ENCODE peak calls at places on chromosomes 2 and 18, in ten cellular contexts. F is LNCaP clone FGC, G is transverse colon, P is endodermal cell, E is AG10803, K is BJ, T is mammary epithelial cell, B is kidney, Q is GM12865, R is upper lobe of right lung. W is an unnamed sample.

GRCh38 chr2:240212425-240213225 is 72.2 kb upstream of the OTOS start:
- DNase-seq in F (no peak), G (no peak), P (no peak), E (no peak), K (no peak), T (no peak), B (peak), Q (no peak), R (no peak), W (no peak)

GRCh38 chr18:50075772-50076171 is 119.2 kb downstream of the MYO5B start:
- DNase-seq in F (no peak), G (no peak), P (no peak), E (no peak), K (no peak), T (no peak), B (no peak), Q (no peak), R (no peak), W (no peak)

GRCh38 chr2:190805126-190805525 is 75.5 kb upstream of the GLS start:
- DNase-seq in F (no peak), G (no peak), P (no peak), E (no peak), K (no peak), T (no peak), B (no peak), Q (no peak), R (no peak), W (no peak)

GRCh38 chr18:12960846-12961397 is 13.1 kb downstream of the SEH1L start:
- DNase-seq in F (no peak), G (peak), P (no peak), E (no peak), K (no peak), T (no peak), B (no peak), Q (no peak), R (no peak), W (no peak)

GRCh38 chr2:110874565-110875383 is 142.4 kb downstream of the ACOXL start:
- DNase-seq in F (no peak), G (no peak), P (no peak), E (no peak), K (no peak), T (no peak), B (no peak), Q (peak), R (no peak), W (no peak)

GRCh38 chr2:54599914-54600313 is 123.5 kb upstream of the EML6 start:
- DNase-seq in F (no peak), G (peak), P (no peak), E (peak), K (no peak), T (peak), B (peak), Q (no peak), R (no peak), W (no peak)

GRCh38 chr2:229596796-229597195 is 117.6 kb downstream of the DNER start:
- DNase-seq in F (no peak), G (no peak), P (no peak), E (no peak), K (no peak), T (no peak), B (no peak), Q (no peak), R (no peak), W (no peak)

GRCh38 chr18:6757966-6758365 is 28.4 kb downstream of the ARHGAP28 start:
- DNase-seq in F (no peak), G (no peak), P (no peak), E (peak), K (peak), T (no peak), B (no peak), Q (no peak), R (no peak), W (peak)

GRCh38 chr18:63322908-63323634 is 3.5 kb upstream of the BCL2 start:
- DNase-seq in F (peak), G (peak), P (peak), E (peak), K (no peak), T (peak), B (no peak), Q (peak), R (no peak), W (peak)

GRCh38 chr2:209348453-209348852 is 75.4 kb upstream of the MAP2 start:
- DNase-seq in F (peak), G (no peak), P (no peak), E (no peak), K (no peak), T (no peak), B (no peak), Q (no peak), R (no peak), W (no peak)

GRCh38 chr18:74914052-74914591 is 294.8 kb downstream of the PTGR3 start:
- DNase-seq in F (no peak), G (no peak), P (peak), E (no peak), K (no peak), T (no peak), B (no peak), Q (no peak), R (no peak), W (no peak)

GRCh38 chr18:79203017-79203605 is 133.9 kb downstream of the ATP9B start:
- DNase-seq in F (no peak), G (no peak), P (no peak), E (no peak), K (no peak), T (peak), B (no peak), Q (no peak), R (no peak), W (no peak)

GRCh38 chr2:157786663-157787363 is 89.3 kb downstream of the ACVR1 start:
- DNase-seq in F (no peak), G (no peak), P (no peak), E (no peak), K (no peak), T (no peak), B (no peak), Q (no peak), R (no peak), W (no peak)

GRCh38 chr2:130916438-130916705 is 79.7 kb downstream of the ARHGEF4 start:
- DNase-seq in F (no peak), G (no peak), P (no peak), E (no peak), K (no peak), T (no peak), B (no peak), Q (no peak), R (no peak), W (no peak)

GRCh38 chr2:104286806-104287205 is 567.1 kb upstream of the POU3F3 start:
- DNase-seq in F (no peak), G (no peak), P (peak), E (no peak), K (no peak), T (no peak), B (no peak), Q (no peak), R (no peak), W (no peak)

GRCh38 chr18:4854664-4855063 is 342.4 kb downstream of the AKAIN1 start:
- DNase-seq in F (no peak), G (no peak), P (peak), E (no peak), K (no peak), T (no peak), B (no peak), Q (no peak), R (no peak), W (no peak)

GRCh38 chr2:57181315-57182038 is 865.1 kb upstream of the VRK2 start:
- DNase-seq in F (no peak), G (no peak), P (no peak), E (peak), K (no peak), T (peak), B (no peak), Q (no peak), R (no peak), W (no peak)

GRCh38 chr18:11251229-11251890 is 102.0 kb upstream of the PIEZO2 start:
- DNase-seq in F (no peak), G (no peak), P (no peak), E (peak), K (no peak), T (no peak), B (no peak), Q (no peak), R (no peak), W (peak)

GRCh38 chr2:54042908-54043620 is 72.3 kb upstream of the PSME4 start:
- DNase-seq in F (no peak), G (no peak), P (no peak), E (no peak), K (no peak), T (peak), B (no peak), Q (no peak), R (no peak), W (no peak)

GRCh38 chr2:98334439-98335078 is 11.7 kb upstream of the CNGA3 start:
- DNase-seq in F (no peak), G (no peak), P (peak), E (peak), K (peak), T (peak), B (no peak), Q (no peak), R (no peak), W (peak)

GRCh38 chr2:175233135-175233719 is 51.7 kb upstream of the ATP5MC3 start:
- DNase-seq in F (peak), G (no peak), P (no peak), E (peak), K (peak), T (peak), B (no peak), Q (no peak), R (no peak), W (no peak)

GRCh38 chr2:27720004-27720551 is 51.4 kb upstream of the MRPL33 start:
- DNase-seq in F (no peak), G (no peak), P (no peak), E (peak), K (peak), T (peak), B (no peak), Q (no peak), R (no peak), W (peak)

GRCh38 chr2:39379643-39380524 is 57.2 kb downstream of the MAP4K3 start:
- DNase-seq in F (peak), G (no peak), P (no peak), E (peak), K (peak), T (peak), B (no peak), Q (peak), R (no peak), W (peak)

GRCh38 chr2:218708086-218708485 is 2.5 kb upstream of the TTLL4 start:
- DNase-seq in F (no peak), G (no peak), P (no peak), E (no peak), K (no peak), T (no peak), B (no peak), Q (peak), R (no peak), W (no peak)

GRCh38 chr2:218710334-218710686 is 325 bp upstream of the TTLL4 start:
- DNase-seq in F (no peak), G (no peak), P (no peak), E (no peak), K (no peak), T (no peak), B (no peak), Q (no peak), R (no peak), W (no peak)

GRCh38 chr2:218709906-218710305 is 729 bp upstream of the TTLL4 start:
- DNase-seq in F (no peak), G (no peak), P (no peak), E (no peak), K (no peak), T (no peak), B (peak), Q (no peak), R (no peak), W (no peak)

GRCh38 chr2:218711550-218711929 is 905 bp downstream of the TTLL4 start:
- DNase-seq in F (no peak), G (no peak), P (no peak), E (peak), K (no peak), T (no peak), B (no peak), Q (no peak), R (no peak), W (no peak)

GRCh38 chr2:218710687-218711549 is at the start of gene TTLL4:
- DNase-seq in F (peak), G (peak), P (peak), E (peak), K (peak), T (peak), B (peak), Q (peak), R (peak), W (peak)
- TF ChIP-seq CTCF in F (peak), G (peak), P (peak), E (peak), K (peak), T (peak), B (peak), Q (peak), R (peak), W (peak)

GRCh38 chr2:217482343-217482742 is 520.5 kb downstream of the TNS1 start:
- DNase-seq in F (no peak), G (no peak), P (no peak), E (peak), K (no peak), T (no peak), B (no peak), Q (no peak), R (no peak), W (no peak)
- H3K4me3 ChIP-seq in F (no peak), G (no peak), P (no peak), E (no peak), K (no peak), T (no peak), B (no peak), Q (no peak), R (no peak), W (no peak)

GRCh38 chr18:46679846-46680598 is 23.0 kb upstream of the LOXHD1 start:
- DNase-seq in F (no peak), G (no peak), P (no peak), E (no peak), K (no peak), T (no peak), B (peak), Q (no peak), R (no peak), W (no peak)

GRCh38 chr18:46676162-46676830 is 19.3 kb upstream of the LOXHD1 start:
- DNase-seq in F (no peak), G (no peak), P (no peak), E (no peak), K (no peak), T (no peak), B (no peak), Q (no peak), R (no peak), W (no peak)

GRCh38 chr18:46675112-46675511 is 18.1 kb upstream of the LOXHD1 start:
- DNase-seq in F (no peak), G (no peak), P (no peak), E (no peak), K (no peak), T (no peak), B (no peak), Q (no peak), R (no peak), W (no peak)

GRCh38 chr18:46678785-46679404 is 21.9 kb upstream of the LOXHD1 start:
- DNase-seq in F (no peak), G (no peak), P (no peak), E (no peak), K (no peak), T (no peak), B (no peak), Q (no peak), R (no peak), W (no peak)

DNA sequence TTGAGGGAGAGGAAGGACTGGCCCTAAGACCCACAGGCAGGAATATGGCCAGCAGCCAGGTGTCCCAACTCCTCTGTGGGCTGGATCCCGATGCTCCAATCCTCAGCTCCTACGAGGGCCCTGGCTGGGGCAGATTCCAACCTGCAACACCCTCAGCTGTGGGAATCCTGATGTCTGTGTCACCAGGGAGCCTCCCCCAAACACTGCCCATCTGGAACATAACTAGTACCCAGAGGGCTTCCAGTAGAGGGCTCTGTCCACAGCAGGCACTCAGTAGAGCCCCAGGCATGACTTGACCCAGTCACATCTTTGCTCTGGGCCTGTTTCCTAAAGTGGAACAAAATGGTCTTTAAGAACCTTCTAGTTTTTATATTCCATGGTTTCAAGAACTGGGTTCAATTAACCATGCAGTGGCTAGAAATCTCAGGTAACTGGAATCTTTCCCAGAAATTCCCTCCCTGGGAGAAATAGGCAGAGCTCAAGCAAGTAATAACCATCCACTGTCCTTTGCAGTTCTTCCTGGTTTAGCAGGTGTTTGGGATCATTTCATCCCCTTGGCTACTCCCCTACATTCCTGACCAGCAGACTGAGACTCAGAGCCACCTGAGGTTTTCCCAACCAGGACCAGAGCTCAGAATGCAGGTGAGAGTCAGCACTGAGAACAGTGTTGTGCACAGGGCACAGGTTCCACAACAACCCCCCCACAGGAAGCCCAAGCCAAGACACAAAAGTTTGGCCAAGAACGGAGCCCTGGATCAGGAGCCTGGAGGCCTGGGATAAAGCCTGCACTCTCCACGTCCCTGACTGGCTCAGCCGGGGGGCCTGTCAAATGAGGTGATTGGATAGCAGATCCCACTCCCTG is 20.8 kb upstream of the LOXHD1 start:
- DNase-seq in F (no peak), G (no peak), P (peak), E (peak), K (no peak), T (peak), B (no peak), Q (no peak), R (no peak), W (no peak)
- TF ChIP-seq CTCF in F (peak), G (no peak), P (peak), E (peak), K (peak), T (peak), B (no peak), Q (no peak), R (no peak), W (peak)

GRCh38 chr2:96204836-96205235 is 3.8 kb downstream of the STARD7 start:
- DNase-seq in F (no peak), G (no peak), P (no peak), E (no peak), K (no peak), T (no peak), B (no peak), Q (no peak), R (no peak), W (no peak)
- H3K4me3 ChIP-seq in F (no peak), G (no peak), P (peak), E (peak), K (peak), T (peak), B (peak), Q (peak), R (peak), W (no peak)

DNA sequence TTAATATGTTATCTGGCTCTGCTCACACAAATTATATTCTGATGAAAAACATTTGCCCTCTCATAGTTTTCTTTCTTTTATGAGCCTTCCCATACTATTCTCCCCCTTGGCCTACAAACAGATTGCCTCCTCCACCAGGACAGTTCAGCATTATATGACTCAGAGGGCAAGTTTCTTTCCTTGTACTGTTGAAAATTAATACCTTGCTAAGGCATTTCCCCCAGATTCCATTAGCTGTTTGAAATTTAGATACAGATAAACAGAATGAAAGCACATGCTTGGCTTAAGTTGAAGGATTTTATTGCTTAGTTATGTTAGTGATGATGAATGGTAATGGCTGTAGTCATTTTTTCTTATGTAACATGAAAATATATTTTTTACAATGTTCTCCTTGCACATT is 544.1 kb downstream of the LRRTM4 start:
- DNase-seq in F (no peak), G (no peak), P (no peak), E (no peak), K (no peak), T (no peak), B (no peak), Q (no peak), R (no peak), W (no peak)
- TF ChIP-seq CTCF in F (no peak), G (no peak), P (no peak), E (no peak), K (no peak), T (no peak), B (no peak), Q (no peak), R (no peak), W (no peak)

GRCh38 chr2:9692392-9693137 is 61.8 kb upstream of the YWHAQ start:
- DNase-seq in F (no peak), G (peak), P (peak), E (peak), K (no peak), T (no peak), B (no peak), Q (peak), R (peak), W (no peak)

GRCh38 chr2:9693646-9694045 is 62.8 kb upstream of the YWHAQ start:
- DNase-seq in F (no peak), G (no peak), P (peak), E (no peak), K (no peak), T (no peak), B (no peak), Q (no peak), R (no peak), W (no peak)

GRCh38 chr2:9690716-9691498 is 60.1 kb upstream of the YWHAQ start:
- DNase-seq in F (no peak), G (no peak), P (peak), E (no peak), K (no peak), T (no peak), B (no peak), Q (peak), R (no peak), W (no peak)

GRCh38 chr2:9694661-9695060 is 63.9 kb upstream of the YWHAQ start:
- DNase-seq in F (no peak), G (no peak), P (peak), E (no peak), K (no peak), T (no peak), B (no peak), Q (no peak), R (no peak), W (no peak)

DNA sequence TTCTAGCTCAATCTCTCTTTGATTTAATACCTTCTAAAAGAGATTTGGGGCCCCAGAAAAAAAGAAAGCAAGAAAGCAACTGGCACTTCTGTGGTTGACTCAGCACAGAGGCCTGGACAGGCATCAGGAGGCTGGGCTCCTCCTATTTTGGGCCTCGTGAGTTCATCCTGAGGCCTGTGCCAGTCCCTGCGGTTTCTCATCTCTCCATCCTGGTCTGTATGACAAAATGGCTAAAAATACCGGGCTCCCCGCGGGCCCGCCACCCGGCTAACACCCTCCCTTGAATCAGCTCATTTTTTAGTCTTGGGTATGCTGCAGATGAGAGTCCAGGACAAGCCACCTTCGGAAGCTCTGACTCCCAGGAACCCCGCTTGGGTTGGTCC is 62.3 kb upstream of the YWHAQ start:
- DNase-seq in F (no peak), G (no peak), P (no peak), E (peak), K (no peak), T (peak), B (no peak), Q (peak), R (no peak), W (peak)
- H3K4me3 ChIP-seq in F (no peak), G (no peak), P (no peak), E (peak), K (no peak), T (no peak), B (no peak), Q (no peak), R (no peak), W (no peak)

W was measured in AG09309.